ENCODE peak calls at places on chromosomes 11 and 22, in four cellular contexts. N is GM12865, W is adrenal gland, F is EL. G is an unnamed sample.

GRCh38 chr11:284081-285020 is 4.6 kb upstream of the PGGHG start:
- DNase-seq in N (no peak), W (no peak), F (no peak), G (no peak)

GRCh38 chr11:86517557-86517956 is 142.9 kb downstream of the CCDC81 start:
- DNase-seq in N (no peak), W (no peak), F (peak), G (no peak)

GRCh38 chr22:50015451-50016307 is 3.1 kb upstream of the IL17REL start:
- DNase-seq in N (no peak), W (no peak), F (no peak), G (no peak)

GRCh38 chr22:29335656-29336055 is 20.2 kb upstream of the RASL10A start:
- DNase-seq in N (no peak), W (no peak), F (no peak), G (no peak)

GRCh38 chr11:109303342-109303741 is 118.6 kb upstream of the C11orf87 start:
- DNase-seq in N (no peak), W (no peak), F (no peak), G (no peak)

GRCh38 chr11:95412074-95412473 is 181.1 kb upstream of the SESN3 start:
- DNase-seq in N (no peak), W (no peak), F (no peak), G (no peak)

GRCh38 chr22:44098021-44098739 is 74.1 kb downstream of the PARVB start:
- DNase-seq in N (no peak), W (no peak), F (no peak), G (no peak)

GRCh38 chr11:94909371-94909820 is 64.0 kb downstream of the CWC15 start:
- DNase-seq in N (no peak), W (no peak), F (peak), G (no peak)

GRCh38 chr11:128734439-128735224 is 40.8 kb downstream of the FLI1 start:
- DNase-seq in N (peak), W (peak), F (no peak), G (no peak)

GRCh38 chr11:27319065-27319464 is 44.0 kb downstream of the CCDC34 start:
- DNase-seq in N (peak), W (no peak), F (peak), G (peak)

GRCh38 chr11:119377961-119378667 is 3.4 kb downstream of the USP2 start:
- DNase-seq in N (no peak), W (no peak), F (no peak), G (no peak)

GRCh38 chr11:100825610-100826009 is 138.5 kb downstream of the ARHGAP42 start:
- DNase-seq in N (no peak), W (no peak), F (no peak), G (no peak)

GRCh38 chr11:46240861-46241260 is 36.6 kb upstream of the CREB3L1 start:
- DNase-seq in N (no peak), W (peak), F (no peak), G (no peak)

GRCh38 chr22:48753381-48753730 is 1074.3 kb downstream of the BRD1 start:
- DNase-seq in N (no peak), W (peak), F (no peak), G (no peak)

GRCh38 chr11:30046211-30046945 is 29.5 kb upstream of the KCNA4 start:
- DNase-seq in N (peak), W (no peak), F (no peak), G (no peak)

GRCh38 chr11:78406568-78407196 is 10.9 kb downstream of the GAB2 start:
- DNase-seq in N (no peak), W (no peak), F (peak), G (no peak)

GRCh38 chr22:35894464-35894878 is 134.2 kb downstream of the RBFOX2 start:
- DNase-seq in N (no peak), W (no peak), F (no peak), G (no peak)

GRCh38 chr11:73335204-73335923 is 27.3 kb downstream of the ARHGEF17 start:
- DNase-seq in N (peak), W (peak), F (peak), G (peak)

GRCh38 chr11:58616594-58616993 is 5.9 kb upstream of the CNTF start:
- DNase-seq in N (no peak), W (peak), F (peak), G (no peak)

GRCh38 chr22:41367039-41367679 is 14.6 kb upstream of the TEF start:
- DNase-seq in N (no peak), W (peak), F (peak), G (no peak)

GRCh38 chr11:68373189-68373809 is 60.9 kb downstream of the LRP5 start:
- DNase-seq in N (no peak), W (no peak), F (peak), G (no peak)

GRCh38 chr11:77402218-77402556 is 71.7 kb downstream of the PAK1 start:
- DNase-seq in N (no peak), W (no peak), F (no peak), G (no peak)

GRCh38 chr11:101974771-101975170 is 58.4 kb upstream of the ANGPTL5 start:
- DNase-seq in N (no peak), W (no peak), F (no peak), G (no peak)

GRCh38 chr22:48576333-48577013 is 1251.2 kb downstream of the BRD1 start:
- DNase-seq in N (no peak), W (no peak), F (no peak), G (no peak)

GRCh38 chr11:61439615-61440014 is 9.7 kb downstream of the SDHAF2 start:
- DNase-seq in N (no peak), W (no peak), F (no peak), G (no peak)

GRCh38 chr11:64867748-64868462 is 10.5 kb downstream of the EHD1 start:
- DNase-seq in N (no peak), W (no peak), F (no peak), G (no peak)

GRCh38 chr11:2151500-2152257 is 9.3 kb downstream of the INS start:
- DNase-seq in N (peak), W (peak), F (peak), G (peak)